ENCODE peak calls at places on chromosomes 12 and 14, in four cellular contexts. F, C, R and L are unnamed samples.

GRCh38 chr14:94269156-94269555 is 23.9 kb downstream of the SERPINA10 start:
- DNase-seq in F (no peak), C (no peak), R (no peak), L (no peak)

GRCh38 chr12:104064842-104065441 is 611 bp downstream of the HCFC2 start:
- DNase-seq in F (no peak), C (peak), R (peak), L (no peak)

GRCh38 chr12:130787445-130788410 is 51.3 kb downstream of the STX2 start:
- DNase-seq in F (no peak), C (peak), R (no peak), L (no peak)

GRCh38 chr14:101151226-101151929 is 247.9 kb upstream of the RTL1 start:
- DNase-seq in F (no peak), C (no peak), R (no peak), L (no peak)

GRCh38 chr12:5377997-5378596 is 53.8 kb upstream of the NTF3 start:
- DNase-seq in F (no peak), C (peak), R (no peak), L (no peak)

GRCh38 chr12:31289443-31289842 is 36.5 kb downstream of the SINHCAF start:
- DNase-seq in F (no peak), C (no peak), R (no peak), L (no peak)

GRCh38 chr14:53956427-53957201 is at the start of gene BMP4:
- DNase-seq in F (peak), C (peak), R (peak), L (no peak)

GRCh38 chr12:14885718-14886201 is at the start of gene MGP:
- DNase-seq in F (peak), C (no peak), R (no peak), L (no peak)

GRCh38 chr14:98501335-98501734 is 770.7 kb downstream of the BCL11B start:
- DNase-seq in F (no peak), C (no peak), R (no peak), L (no peak)

GRCh38 chr12:54477259-54477658 is 3.9 kb upstream of the GTSF1 start:
- DNase-seq in F (no peak), C (no peak), R (no peak), L (no peak)

GRCh38 chr14:34865889-34866574 is 9.1 kb downstream of the BAZ1A start:
- DNase-seq in F (no peak), C (no peak), R (no peak), L (no peak)

GRCh38 chr14:90970167-90970600 is 90.3 kb downstream of the RPS6KA5 start:
- DNase-seq in F (no peak), C (no peak), R (no peak), L (no peak)

GRCh38 chr12:121723200-121723599 is 10.6 kb downstream of the TMEM120B start:
- DNase-seq in F (no peak), C (no peak), R (no peak), L (no peak)

GRCh38 chr14:87131879-87132278 is 861.1 kb downstream of the GALC start:
- DNase-seq in F (no peak), C (no peak), R (peak), L (no peak)

GRCh38 chr12:67068773-67069450 is 200.2 kb upstream of the CAND1 start:
- DNase-seq in F (no peak), C (peak), R (peak), L (no peak)

GRCh38 chr14:64501326-64502171 is 2.1 kb downstream of the ZBTB25 start:
- DNase-seq in F (peak), C (peak), R (peak), L (no peak)

GRCh38 chr12:118302053-118302452 is 70.7 kb downstream of the TAOK3 start:
- DNase-seq in F (no peak), C (no peak), R (no peak), L (no peak)

GRCh38 chr12:87953257-87953860 is 75.8 kb downstream of the C12orf50 start:
- DNase-seq in F (peak), C (peak), R (peak), L (no peak)

GRCh38 chr12:26466709-26467108 is 271.3 kb downstream of the SSPN start:
- DNase-seq in F (no peak), C (no peak), R (no peak), L (no peak)

GRCh38 chr12:27237790-27238771 is 6.0 kb upstream of the STK38L start:
- DNase-seq in F (no peak), C (no peak), R (peak), L (no peak)

GRCh38 chr14:73973497-73973896 is 23.4 kb downstream of the COQ6 start:
- DNase-seq in F (no peak), C (no peak), R (no peak), L (no peak)

GRCh38 chr14:75223664-75224154 is 47.3 kb upstream of the TMED10 start:
- DNase-seq in F (no peak), C (peak), R (peak), L (no peak)

GRCh38 chr12:77924703-77925102 is 94.0 kb downstream of the NAV3 start:
- DNase-seq in F (no peak), C (no peak), R (no peak), L (no peak)

GRCh38 chr12:6532051-6532926 is 2.0 kb upstream of the GAPDH start:
- DNase-seq in F (no peak), C (peak), R (peak), L (no peak)

GRCh38 chr12:125125271-125125670 is 60.0 kb downstream of the AACS start:
- DNase-seq in F (no peak), C (no peak), R (no peak), L (no peak)

GRCh38 chr14:24312736-24313507 is 1.6 kb downstream of the LTB4R start:
- DNase-seq in F (no peak), C (no peak), R (peak), L (no peak)

GRCh38 chr12:100827901-100828520 is 33.4 kb downstream of the ANO4 start:
- DNase-seq in F (no peak), C (peak), R (peak), L (no peak)

GRCh38 chr12:2853626-2854025 is 3.2 kb downstream of the TEX52 start:
- DNase-seq in F (peak), C (peak), R (no peak), L (peak)

GRCh38 chr12:71045781-71046180 is 112.0 kb downstream of the TSPAN8 start:
- DNase-seq in F (no peak), C (no peak), R (no peak), L (no peak)

GRCh38 chr12:75783093-75783877 is 248.3 kb downstream of the PHLDA1 start:
- DNase-seq in F (no peak), C (no peak), R (no peak), L (no peak)

GRCh38 chr14:80944861-80945617 is 3.5 kb upstream of the CEP128 start:
- DNase-seq in F (no peak), C (no peak), R (no peak), L (no peak)

GRCh38 chr12:131613678-131614077 is 97.2 kb upstream of the SFSWAP start:
- DNase-seq in F (no peak), C (no peak), R (no peak), L (no peak)

GRCh38 chr12:121033625-121034349 is 5.3 kb downstream of the OASL start:
- DNase-seq in F (no peak), C (no peak), R (no peak), L (no peak)

GRCh38 chr12:88325828-88326214 is 183.7 kb downstream of the TMTC3 start:
- DNase-seq in F (no peak), C (no peak), R (no peak), L (no peak)

GRCh38 chr12:57694459-57695019 is 607 bp downstream of the OS9 start:
- DNase-seq in F (no peak), C (peak), R (no peak), L (no peak)

GRCh38 chr14:25431211-25432076 is 381.5 kb upstream of the STXBP6 start:
- DNase-seq in F (peak), C (peak), R (peak), L (no peak)

GRCh38 chr14:50225974-50226297 is 5.4 kb downstream of the SOS2 start:
- DNase-seq in F (no peak), C (no peak), R (no peak), L (no peak)

GRCh38 chr12:2647186-2647585 is 147.6 kb upstream of the FKBP4 start:
- DNase-seq in F (no peak), C (no peak), R (no peak), L (no peak)

GRCh38 chr12:55818140-55818728 is 393 bp downstream of the ORMDL2 start:
- DNase-seq in F (no peak), C (no peak), R (no peak), L (no peak)

GRCh38 chr12:79451365-79451764 is 239.4 kb downstream of the PAWR start:
- DNase-seq in F (no peak), C (no peak), R (no peak), L (no peak)
- TF ChIP-seq CTCF in F (no peak), C (no peak), R (no peak), L (no peak)

DNA sequence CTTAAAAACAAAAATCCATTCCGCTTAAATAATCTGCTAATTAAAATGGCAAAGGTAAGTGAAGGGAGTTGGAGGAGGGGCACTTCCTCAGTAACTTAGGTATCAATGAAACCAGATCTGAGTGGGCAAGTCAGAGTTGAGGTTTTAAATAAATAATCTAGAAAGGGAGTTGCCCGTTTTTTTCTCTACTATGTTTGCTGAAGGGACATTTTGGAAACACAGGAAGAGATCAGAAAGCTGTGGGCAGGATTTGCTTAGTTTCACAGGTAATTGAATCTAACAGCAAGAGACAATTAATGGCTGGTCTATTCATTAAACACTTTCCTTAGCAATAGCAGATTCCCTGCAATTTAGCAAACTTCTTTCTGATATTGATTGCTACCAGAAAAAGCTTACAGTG is 186.0 kb upstream of the ABCD2 start:
- DNase-seq in F (no peak), C (no peak), R (no peak), L (no peak)
- TF ChIP-seq CTCF in F (no peak), C (no peak), R (no peak), L (no peak)

GRCh38 chr12:91364591-91365184 is 182.1 kb upstream of the DCN start:
- DNase-seq in F (no peak), C (no peak), R (no peak), L (no peak)

GRCh38 chr12:91361864-91362263 is 179.2 kb upstream of the DCN start:
- DNase-seq in F (no peak), C (no peak), R (peak), L (no peak)

GRCh38 chr12:91370086-91370868 is 187.7 kb upstream of the DCN start:
- DNase-seq in F (no peak), C (no peak), R (no peak), L (no peak)

GRCh38 chr12:91373086-91373485 is 190.5 kb upstream of the DCN start:
- DNase-seq in F (no peak), C (no peak), R (no peak), L (no peak)

GRCh38 chr12:91367234-91367849 is 184.7 kb upstream of the DCN start:
- DNase-seq in F (no peak), C (no peak), R (peak), L (no peak)
- TF ChIP-seq CTCF in F (peak), C (peak), R (peak), L (peak)

GRCh38 chr12:81245918-81246611 is 168.2 kb downstream of the ACSS3 start:
- DNase-seq in F (no peak), C (no peak), R (no peak), L (no peak)
- TF ChIP-seq CTCF in F (no peak), C (no peak), R (no peak), L (no peak)

GRCh38 chr14:51825926-51826325 is 34.5 kb upstream of the GNG2 start:
- DNase-seq in F (no peak), C (no peak), R (no peak), L (no peak)

GRCh38 chr14:51824191-51824590 is 36.2 kb upstream of the GNG2 start:
- DNase-seq in F (no peak), C (no peak), R (no peak), L (no peak)

GRCh38 chr14:51822499-51822898 is 37.9 kb upstream of the GNG2 start:
- DNase-seq in F (no peak), C (no peak), R (no peak), L (no peak)

GRCh38 chr14:51823706-51824105 is 36.7 kb upstream of the GNG2 start:
- DNase-seq in F (no peak), C (no peak), R (no peak), L (no peak)

DNA sequence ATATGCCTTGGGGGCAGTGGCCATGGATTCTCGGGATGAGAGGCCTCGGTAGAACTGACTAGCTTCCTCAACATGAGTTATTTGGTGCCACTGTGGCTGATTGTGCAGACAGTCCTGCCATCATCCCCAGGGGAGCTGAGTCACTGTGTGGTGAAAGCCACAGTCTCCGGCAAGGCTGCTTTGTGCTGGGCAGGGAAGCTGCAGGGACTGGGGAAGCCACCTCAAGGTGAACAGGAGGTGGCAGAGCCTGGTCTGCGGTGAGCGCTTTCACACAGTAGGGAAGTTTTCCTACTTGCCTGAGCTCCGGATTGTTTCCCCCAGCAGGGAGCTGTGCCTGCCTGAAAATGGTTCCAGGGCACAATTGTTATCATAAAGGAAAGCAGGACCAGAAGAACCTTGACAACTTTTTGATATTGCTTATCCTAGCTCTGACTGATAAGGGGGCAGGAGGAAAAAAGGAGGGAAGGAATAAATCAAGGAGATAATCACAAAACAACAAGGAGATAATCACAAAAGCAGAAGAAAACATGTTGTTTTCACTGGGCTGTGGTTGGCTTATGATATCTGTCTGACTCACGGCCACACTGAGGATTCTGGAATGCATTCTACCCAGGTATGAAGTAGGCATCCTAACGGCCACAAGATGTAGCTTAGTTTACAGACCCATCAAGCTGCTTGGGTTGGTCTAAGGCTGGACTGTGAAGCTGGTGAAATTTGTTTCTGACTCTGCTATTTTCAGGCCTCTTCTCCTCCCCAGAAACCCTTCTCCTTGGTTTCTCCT is 32.2 kb upstream of the GNG2 start:
- DNase-seq in F (no peak), C (no peak), R (peak), L (no peak)
- TF ChIP-seq CTCF in F (no peak), C (no peak), R (no peak), L (no peak)

DNA sequence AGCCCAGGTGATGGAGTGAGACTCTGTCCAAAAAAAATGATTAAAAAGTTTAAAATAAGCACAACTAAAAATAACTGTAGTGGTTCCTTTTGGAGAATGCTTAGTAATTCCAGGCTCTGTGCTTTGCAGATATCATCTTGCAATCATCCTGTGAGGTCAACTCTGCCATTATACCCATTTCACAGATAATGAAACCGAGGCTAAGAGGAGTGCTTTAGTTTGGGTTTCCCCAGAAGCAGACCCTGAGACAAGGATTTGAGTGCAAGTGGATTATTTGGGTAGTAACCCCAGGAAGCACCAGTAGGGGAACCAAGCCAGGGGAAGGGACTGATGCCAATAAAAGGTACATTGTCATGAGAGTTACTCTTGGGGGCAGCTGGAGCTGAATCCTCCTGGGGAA is 44.7 kb downstream of the RIN3 start:
- DNase-seq in F (no peak), C (no peak), R (no peak), L (no peak)
- TF ChIP-seq CTCF in F (no peak), C (no peak), R (no peak), L (no peak)

DNA sequence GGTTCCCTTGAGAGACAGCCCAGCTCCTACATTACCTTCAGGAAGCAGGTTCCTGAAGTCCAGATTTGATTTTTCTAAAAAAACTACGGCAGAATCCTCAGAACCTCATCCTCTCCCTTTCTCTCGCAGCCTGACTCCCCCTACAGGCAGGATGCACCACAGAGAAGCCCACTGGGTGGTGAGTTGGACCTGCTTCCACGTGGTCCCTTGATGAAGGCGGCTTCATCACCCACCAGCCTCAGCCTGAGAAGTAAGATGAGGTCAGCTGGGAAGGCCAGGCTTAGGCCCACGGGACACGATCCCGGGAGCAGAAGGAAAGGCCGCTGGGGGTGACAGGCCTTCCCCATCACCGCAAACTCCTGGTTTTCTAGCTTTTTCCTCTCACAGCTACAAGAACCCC is 83.0 kb downstream of the ACTN1 start:
- DNase-seq in F (no peak), C (no peak), R (peak), L (no peak)
- TF ChIP-seq CTCF in F (no peak), C (no peak), R (peak), L (peak)

DNA sequence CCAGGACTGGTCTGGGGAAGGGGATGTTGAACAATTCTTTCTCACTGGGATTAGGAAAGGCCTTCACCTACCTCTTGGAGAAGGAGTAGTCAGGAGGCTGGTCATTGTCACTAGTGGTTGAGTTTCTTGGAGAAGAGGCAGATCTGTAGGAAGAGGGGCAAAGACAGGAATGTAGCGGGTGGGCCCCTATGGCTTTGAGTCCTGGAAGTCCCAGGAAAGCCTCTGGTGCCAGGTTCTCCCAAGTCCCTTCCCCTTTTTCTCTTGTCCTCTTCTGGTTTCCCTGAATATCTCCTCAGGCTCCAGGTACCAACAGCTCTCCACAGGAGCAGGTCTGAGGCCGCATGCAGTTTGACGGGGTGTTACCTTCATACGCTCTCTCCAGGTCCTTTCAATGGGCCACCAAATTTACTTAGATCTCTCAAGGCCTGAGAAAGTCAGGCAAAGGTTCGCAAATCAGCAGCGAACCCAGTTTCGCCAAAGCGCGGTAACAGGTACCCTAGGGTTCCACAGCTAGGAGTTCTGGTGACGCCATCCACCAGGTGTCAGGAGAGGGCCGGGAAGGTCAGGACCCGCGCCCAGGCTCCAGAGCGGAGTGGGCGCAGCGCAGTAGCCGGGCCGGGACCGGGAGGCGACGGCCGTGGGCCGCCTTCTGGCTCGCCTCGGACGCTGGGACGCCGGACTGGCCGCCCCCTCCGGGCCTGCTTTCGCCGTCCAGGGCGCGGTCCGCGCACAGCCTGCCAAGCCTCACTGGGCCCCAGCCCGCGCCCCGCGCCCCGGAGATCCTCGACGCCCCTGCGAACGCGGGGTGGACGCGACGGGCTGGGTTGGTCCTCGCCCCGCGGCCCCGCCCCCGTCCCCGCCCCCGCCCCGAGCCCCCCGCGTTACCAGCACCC is 795 bp downstream of the SMAGP start:
- DNase-seq in F (peak), C (peak), R (peak), L (no peak)
- TF ChIP-seq CTCF in F (no peak), C (no peak), R (peak), L (peak)